ENCODE peak calls at places on chromosomes 6 and 20, in eight cellular contexts. O is activated naive CD8-positive, alpha-beta T cell treated with anti-CD3 and anti-CD28 coated beads, Interleukin-2, amount 10 ng/mL, durations not matched to agents 7 days and 5 days; F is body of pancreas; U is effector memory CD8-positive, alpha-beta T cell; R is pancreas; T is gastroesophageal sphincter; H is lower lobe of right lung; M is CD8-positive, alpha-beta T cell. Q is an unnamed sample.

GRCh38 chr6:106609699-106610098 is 19.6 kb downstream of the RTN4IP1 start:
- ATAC-seq in O (no peak), F (peak; percentile 53), U (no peak), R (no peak), T (no peak), H (no peak), M (no peak), Q (peak; percentile 71)

GRCh38 chr6:64034840-64035656 is 399.4 kb downstream of the PHF3 start:
- ATAC-seq in O (no peak), F (no peak), U (no peak), R (no peak), T (no peak), H (no peak), M (no peak), Q (peak; percentile 88)

GRCh38 chr6:13288969-13289391 is 39.4 kb downstream of the TBC1D7 start:
- ATAC-seq in O (no peak), F (no peak), U (no peak), R (no peak), T (no peak), H (no peak), M (no peak), Q (no peak)

GRCh38 chr6:156916108-156916801 is 139.1 kb downstream of the ARID1B start:
- ATAC-seq in O (no peak), F (no peak), U (peak; percentile 77), R (no peak), T (no peak), H (no peak), M (peak; percentile 26), Q (no peak)

GRCh38 chr20:6700563-6701328 is 66.7 kb upstream of the BMP2 start:
- ATAC-seq in O (no peak), F (no peak), U (no peak), R (no peak), T (peak; percentile 55), H (peak; percentile 73), M (no peak), Q (no peak)

GRCh38 chr20:7859371-7859802 is 80.9 kb downstream of the HAO1 start:
- ATAC-seq in O (no peak), F (peak; percentile 63), U (no peak), R (peak; percentile 61), T (no peak), H (peak; percentile 63), M (no peak), Q (peak; percentile 85)

GRCh38 chr6:39295538-39295937 is 18.7 kb downstream of the KCNK17 start:
- ATAC-seq in O (no peak), F (no peak), U (no peak), R (no peak), T (peak; percentile 29), H (peak; percentile 55), M (no peak), Q (no peak)

GRCh38 chr20:53713328-53714056 is 119.9 kb upstream of the ZNF217 start:
- ATAC-seq in O (no peak), F (no peak), U (no peak), R (no peak), T (no peak), H (no peak), M (no peak), Q (no peak)

GRCh38 chr6:170266061-170266825 is 24.6 kb downstream of the DLL1 start:
- ATAC-seq in O (no peak), F (peak; percentile 59), U (no peak), R (peak; percentile 51), T (peak; percentile 38), H (peak; percentile 57), M (no peak), Q (no peak)

GRCh38 chr6:108897371-108897770 is 49.1 kb downstream of the ARMC2 start:
- ATAC-seq in O (no peak), F (peak; percentile 45), U (no peak), R (peak; percentile 89), T (no peak), H (peak; percentile 45), M (no peak), Q (peak; percentile 46)

GRCh38 chr6:83169511-83169910 is 23.6 kb downstream of the PGM3 start:
- ATAC-seq in O (no peak), F (no peak), U (no peak), R (no peak), T (no peak), H (no peak), M (no peak), Q (peak; percentile 47)